ENCODE peak calls at places on chromosomes 16 and 17, in ten cellular contexts. Z is left colon, P is midbrain, I is lung, R is heart left ventricle, Q is AG08395, E is Kasumi-1, K is AG09319, C is uterus, H is hepatic stellate cell. L is an unnamed sample.

GRCh38 chr17:1040216-1040600 is 43.3 kb downstream of the TIMM22 start:
- DNase-seq in Q (peak; percentile 41), H (no peak), Z (no peak), C (no peak), P (peak; percentile 21), K (no peak), E (no peak), R (no peak), I (no peak), L (no peak)

GRCh38 chr16:9495824-9496223 is 404.4 kb downstream of the HAPSTR1 start:
- DNase-seq in H (no peak), Z (no peak), Q (no peak), P (no peak), C (no peak), K (no peak), I (no peak), R (no peak), E (no peak), L (no peak)

GRCh38 chr17:1590031-1590746 is 27.6 kb upstream of the PITPNA start:
- DNase-seq in K (peak; percentile 42), Q (peak; percentile 96), I (peak; percentile 72), C (peak; percentile 77), H (peak; percentile 96), Z (peak; percentile 55), E (no peak), P (peak; percentile 10), R (peak; percentile 82), L (no peak)

GRCh38 chr16:47694543-47694942 is 233.4 kb downstream of the PHKB start:
- DNase-seq in K (no peak), P (no peak), E (no peak), R (no peak), Q (no peak), H (no peak), I (no peak), Z (no peak), C (no peak), L (no peak)

GRCh38 chr17:63665527-63666214 is 34.3 kb downstream of the LIMD2 start:
- DNase-seq in Z (no peak), K (no peak), P (peak; percentile 27), R (no peak), H (no peak), C (no peak), Q (no peak), I (peak; percentile 40), E (peak; percentile 100), L (no peak)

GRCh38 chr16:80319181-80319580 is 221.6 kb upstream of the DYNLRB2 start:
- DNase-seq in R (no peak), Z (no peak), E (no peak), C (no peak), P (no peak), H (no peak), I (no peak), K (no peak), Q (no peak), L (no peak)

GRCh38 chr17:57707892-57708291 is 37.2 kb downstream of the CCDC182 start:
- DNase-seq in E (peak; percentile 40), R (no peak), Q (no peak), C (no peak), H (no peak), Z (no peak), K (no peak), P (no peak), I (peak; percentile 28), L (no peak)

GRCh38 chr17:57545836-57546305 is 199.2 kb downstream of the CCDC182 start:
- DNase-seq in E (no peak), Z (no peak), H (no peak), K (no peak), R (no peak), I (no peak), P (no peak), Q (no peak), C (no peak), L (no peak)

GRCh38 chr17:80068301-80069160 is 32.1 kb downstream of the CCDC40 start:
- DNase-seq in E (no peak), Z (no peak), I (no peak), Q (no peak), P (no peak), K (peak; percentile 25), H (peak; percentile 77), R (no peak), C (peak; percentile 82), L (peak; percentile 85)

GRCh38 chr16:27226476-27226875 is 23.1 kb downstream of the KDM8 start:
- DNase-seq in Q (no peak), I (no peak), E (no peak), K (no peak), H (no peak), Z (peak; percentile 72), P (no peak), R (peak; percentile 57), C (no peak), L (no peak)

GRCh38 chr17:46766493-46767491 is 51.7 kb downstream of the WNT3 start:
- DNase-seq in I (no peak), E (no peak), P (no peak), K (no peak), Z (no peak), R (peak; percentile 23), Q (no peak), H (peak; percentile 7), C (no peak), L (no peak)

GRCh38 chr16:63998-64913 is 8.2 kb downstream of the RHBDF1 start:
- DNase-seq in E (no peak), Z (no peak), Q (no peak), R (no peak), K (no peak), C (no peak), H (no peak), I (no peak), P (no peak), L (peak; percentile 55)

GRCh38 chr16:49961087-49961486 is 63.9 kb upstream of the CNEP1R1 start:
- DNase-seq in K (peak; percentile 22), Z (no peak), R (no peak), H (no peak), I (no peak), E (no peak), P (no peak), Q (no peak), C (no peak), L (no peak)

GRCh38 chr17:55693244-55694216 is 29.1 kb downstream of the TMEM100 start:
- DNase-seq in Z (peak; percentile 25), P (no peak), E (no peak), R (no peak), C (no peak), H (no peak), K (peak; percentile 46), Q (peak; percentile 44), I (no peak), L (peak; percentile 77)

GRCh38 chr17:77613181-77613580 is 345.3 kb upstream of the TNRC6C start:
- DNase-seq in Z (no peak), C (no peak), R (no peak), P (no peak), I (no peak), Q (peak; percentile 77), H (no peak), E (no peak), K (no peak), L (peak; percentile 65)

GRCh38 chr17:1951920-1952319 is 73.2 kb downstream of the RTN4RL1 start:
- DNase-seq in Q (no peak), C (no peak), I (no peak), P (no peak), K (no peak), H (no peak), Z (no peak), R (no peak), E (no peak), L (no peak)

GRCh38 chr16:4051591-4051990 is 64.7 kb downstream of the ADCY9 start:
- DNase-seq in K (peak; percentile 27), C (no peak), E (no peak), Q (peak; percentile 43), Z (no peak), R (no peak), H (no peak), P (no peak), I (no peak), L (no peak)

GRCh38 chr17:37432671-37433070 is 26.0 kb downstream of the TADA2A start:
- DNase-seq in E (no peak), C (no peak), I (no peak), P (no peak), Z (no peak), Q (no peak), K (no peak), R (no peak), H (no peak), L (no peak)

GRCh38 chr17:72891627-72892026 is 200.9 kb downstream of the SLC39A11 start:
- DNase-seq in Z (no peak), H (no peak), E (no peak), C (no peak), K (no peak), Q (no peak), R (no peak), P (no peak), I (no peak), L (no peak)

GRCh38 chr16:58025351-58026138 is at the start of gene MMP15:
- DNase-seq in Q (peak; percentile 67), Z (peak; percentile 95), H (peak; percentile 74), P (peak; percentile 32), C (no peak), E (peak; percentile 50), K (no peak), I (peak; percentile 90), R (peak; percentile 88), L (peak; percentile 80)

GRCh38 chr16:59988591-59988990 is 1254.5 kb upstream of the GOT2 start:
- DNase-seq in C (no peak), R (no peak), I (no peak), H (no peak), Q (no peak), K (no peak), P (no peak), E (no peak), Z (no peak), L (no peak)

GRCh38 chr17:6755731-6756184 is at the start of gene XAF1:
- DNase-seq in H (peak; percentile 63), Q (peak; percentile 27), I (peak; percentile 49), C (peak; percentile 36), E (peak; percentile 4), R (peak; percentile 71), Z (peak; percentile 50), P (peak; percentile 3), K (peak; percentile 34), L (peak; percentile 68)

GRCh38 chr17:48791128-48792032 is 25.6 kb downstream of the TTLL6 start:
- DNase-seq in Q (peak; percentile 87), E (peak; percentile 68), K (peak; percentile 68), P (peak; percentile 15), C (peak; percentile 75), Z (peak; percentile 93), I (peak; percentile 83), R (peak; percentile 71), H (peak; percentile 81), L (peak; percentile 86)

GRCh38 chr17:42276609-42277341 is 584 bp upstream of the STAT5B start:
- DNase-seq in H (peak; percentile 81), R (peak; percentile 85), C (peak; percentile 85), K (peak; percentile 47), E (peak; percentile 41), I (peak; percentile 73), Q (peak; percentile 72), P (peak; percentile 33), Z (peak; percentile 74), L (peak; percentile 92)

GRCh38 chr17:66445229-66445628 is 142.8 kb downstream of the PRKCA start:
- DNase-seq in Q (peak; percentile 36), R (no peak), H (no peak), P (no peak), K (peak; percentile 72), I (no peak), Z (no peak), C (no peak), E (no peak), L (no peak)

GRCh38 chr17:41984454-41984853 is 17.9 kb downstream of the CNP start:
- DNase-seq in E (no peak), I (no peak), Z (no peak), Q (no peak), C (no peak), R (no peak), P (no peak), H (no peak), K (no peak), L (no peak)

GRCh38 chr16:28499854-28500253 is 5.4 kb downstream of the APOBR start:
- DNase-seq in P (no peak), I (no peak), Z (no peak), R (no peak), C (no peak), E (no peak), K (no peak), Q (no peak), H (no peak), L (no peak)

L was measured in sigmoid colon.